ENCODE peak calls at places on chromosomes 4 and X, in nine cellular contexts. F, G, K, Z, D, N, H, Q and J are unnamed samples.

GRCh38 chr4:140603286-140603685 is 34.5 kb upstream of the UCP1 start:
- DNase-seq in K (no peak), Z (no peak), N (no peak), Q (no peak), F (no peak), H (no peak), D (no peak), G (no peak), J (no peak)

GRCh38 chrX:40908857-40909475 is 173.6 kb upstream of the MED14 start:
- DNase-seq in F (no peak), N (peak; percentile 16), Q (no peak), G (no peak), D (no peak), Z (peak; percentile 33), H (no peak), K (no peak), J (peak; percentile 79)

GRCh38 chr4:55754754-55755350 is 64.7 kb upstream of the EXOC1L start:
- DNase-seq in Z (peak; percentile 75), N (peak; percentile 13), K (no peak), F (no peak), G (no peak), D (no peak), Q (no peak), H (no peak), J (peak; percentile 84)

GRCh38 chr4:69196209-69196965 is 18.2 kb downstream of the UGT2B11 start:
- DNase-seq in H (no peak), G (no peak), Z (no peak), K (no peak), F (no peak), D (no peak), Q (no peak), N (no peak), J (peak; percentile 18)

GRCh38 chr4:147560632-147561031 is 56.6 kb upstream of the TMEM184C start:
- DNase-seq in Z (peak; percentile 65), D (no peak), H (no peak), K (no peak), G (no peak), F (no peak), N (no peak), Q (no peak), J (no peak)

GRCh38 chr4:76536381-76536689 is 101.3 kb downstream of the SHROOM3 start:
- DNase-seq in K (no peak), Z (no peak), G (no peak), N (no peak), Q (no peak), H (no peak), F (no peak), D (no peak), J (no peak)

GRCh38 chr4:39469429-39470077 is 10.7 kb downstream of the LIAS start:
- DNase-seq in Q (peak; percentile 19), H (peak; percentile 46), G (peak; percentile 24), N (peak; percentile 86), F (no peak), Z (peak; percentile 91), K (peak; percentile 45), D (peak; percentile 62), J (peak; percentile 62)

GRCh38 chr4:168744021-168744420 is 247.2 kb downstream of the PALLD start:
- DNase-seq in Z (no peak), F (no peak), K (no peak), Q (no peak), G (no peak), D (no peak), N (no peak), H (no peak), J (no peak)

GRCh38 chrX:6810796-6811195 is 275.9 kb upstream of the VCX3A start:
- DNase-seq in H (no peak), N (no peak), G (no peak), K (no peak), Q (no peak), D (no peak), F (no peak), Z (no peak), J (no peak)

GRCh38 chrX:31580227-31580626 is 508.4 kb upstream of the FTHL17 start:
- DNase-seq in N (no peak), G (no peak), H (no peak), Z (no peak), D (no peak), F (no peak), K (no peak), Q (no peak), J (peak; percentile 2)

GRCh38 chr4:87835732-87836131 is 3.0 kb downstream of the MEPE start:
- DNase-seq in G (no peak), Z (no peak), F (no peak), N (no peak), Q (no peak), D (no peak), H (no peak), K (no peak), J (no peak)

GRCh38 chr4:42787071-42787463 is 105.4 kb upstream of the GRXCR1 start:
- DNase-seq in H (no peak), F (no peak), D (no peak), Q (no peak), Z (no peak), N (no peak), K (no peak), G (no peak), J (no peak)